ENCODE peak calls at places on chromosome 9, in four cellular contexts. One of them, this sample, is unnamed. For H3K36me3, the result is how much of the 10 kb centered on the place peaks cover.

GRCh38 chr9:77433675-77434445 is 214.3 kb downstream of the GNA14 start:
- DNase-seq in heart left ventricle: peak
- DNase-seq in tibial nerve: peak
- DNase-seq in uterus: peak
- DNase-seq in this sample: peak

GRCh38 chr9:19493174-19493811 is 84.5 kb downstream of the ACER2 start:
- DNase-seq in heart left ventricle: peak
- DNase-seq in tibial nerve: no peak
- DNase-seq in uterus: peak
- DNase-seq in this sample: peak

GRCh38 chr9:123149067-123149466 is 115.6 kb downstream of the GPR21 start:
- DNase-seq in heart left ventricle: no peak
- DNase-seq in tibial nerve: no peak
- DNase-seq in uterus: no peak
- DNase-seq in this sample: no peak

GRCh38 chr9:114958021-114958846 is 27.8 kb upstream of the TNFSF8 start:
- DNase-seq in heart left ventricle: no peak
- DNase-seq in tibial nerve: no peak
- DNase-seq in uterus: no peak
- DNase-seq in this sample: peak

GRCh38 chr9:24498632-24499031 is 47.1 kb downstream of the IZUMO3 start:
- DNase-seq in heart left ventricle: no peak
- DNase-seq in tibial nerve: no peak
- DNase-seq in uterus: no peak
- DNase-seq in this sample: no peak

GRCh38 chr9:3285365-3286161 is 240.2 kb downstream of the RFX3 start:
- DNase-seq in heart left ventricle: no peak
- DNase-seq in tibial nerve: no peak
- DNase-seq in uterus: no peak
- DNase-seq in this sample: no peak

GRCh38 chr9:83582026-83582425 is 40.9 kb upstream of the IDNK start:
- DNase-seq in heart left ventricle: no peak
- DNase-seq in tibial nerve: no peak
- DNase-seq in uterus: no peak
- DNase-seq in this sample: no peak

GRCh38 chr9:36878161-36878560 is 155.9 kb downstream of the PAX5 start:
- DNase-seq in heart left ventricle: no peak
- DNase-seq in tibial nerve: no peak
- DNase-seq in uterus: no peak
- DNase-seq in this sample: no peak

GRCh38 chr9:135105211-135105745 is 17.8 kb downstream of the OLFM1 start:
- DNase-seq in heart left ventricle: no peak
- DNase-seq in tibial nerve: no peak
- DNase-seq in uterus: no peak
- DNase-seq in this sample: no peak

GRCh38 chr9:127786773-127787123 is 914 bp downstream of the CDK9 start:
- DNase-seq in heart left ventricle: no peak
- DNase-seq in tibial nerve: no peak
- DNase-seq in uterus: no peak
- DNase-seq in this sample: no peak

GRCh38 chr9:113928269-113928668 is 52.2 kb downstream of the ZNF618 start:
- DNase-seq in heart left ventricle: no peak
- DNase-seq in tibial nerve: no peak
- DNase-seq in uterus: no peak
- DNase-seq in this sample: no peak

GRCh38 chr9:116870566-116870965 is 183.5 kb downstream of the TRIM32 start:
- DNase-seq in heart left ventricle: no peak
- DNase-seq in tibial nerve: no peak
- DNase-seq in uterus: no peak
- DNase-seq in this sample: no peak

GRCh38 chr9:108272350-108272899 is 583.4 kb downstream of the ACTL7B start:
- DNase-seq in heart left ventricle: peak
- DNase-seq in tibial nerve: peak
- DNase-seq in uterus: peak
- DNase-seq in this sample: peak

GRCh38 chr9:3751125-3751758 is 225.4 kb upstream of the RFX3 start:
- DNase-seq in heart left ventricle: no peak
- DNase-seq in tibial nerve: no peak
- DNase-seq in uterus: no peak
- DNase-seq in this sample: no peak

GRCh38 chr9:2159521-2160417 is 144.6 kb downstream of the SMARCA2 start:
- DNase-seq in heart left ventricle: no peak
- DNase-seq in tibial nerve: no peak
- DNase-seq in uterus: no peak
- DNase-seq in this sample: no peak

GRCh38 chr9:113808391-113809191 is 67.5 kb upstream of the ZNF618 start:
- DNase-seq in heart left ventricle: no peak
- DNase-seq in tibial nerve: no peak
- DNase-seq in uterus: peak
- DNase-seq in this sample: no peak

GRCh38 chr9:82682431-82682830 is 380.5 kb downstream of the RASEF start:
- DNase-seq in heart left ventricle: no peak
- DNase-seq in tibial nerve: no peak
- DNase-seq in uterus: no peak
- DNase-seq in this sample: no peak

GRCh38 chr9:110911659-110912473 is 126.4 kb downstream of the LPAR1 start:
- DNase-seq in heart left ventricle: no peak
- DNase-seq in tibial nerve: no peak
- DNase-seq in uterus: peak
- DNase-seq in this sample: no peak

GRCh38 chr9:134962998-134963364 is 45.3 kb upstream of the FCN1 start:
- DNase-seq in heart left ventricle: no peak
- DNase-seq in tibial nerve: no peak
- DNase-seq in uterus: no peak
- DNase-seq in this sample: no peak

GRCh38 chr9:38066907-38067610 is 2.0 kb downstream of the SHB start:
- DNase-seq in heart left ventricle: peak
- DNase-seq in tibial nerve: no peak
- DNase-seq in uterus: peak
- DNase-seq in this sample: peak

GRCh38 chr9:87556821-87557220 is 59.2 kb downstream of the DAPK1 start:
- DNase-seq in heart left ventricle: no peak
- DNase-seq in tibial nerve: no peak
- DNase-seq in uterus: peak
- DNase-seq in this sample: no peak

GRCh38 chr9:98552306-98552705 is 156.4 kb downstream of the GABBR2 start:
- DNase-seq in heart left ventricle: no peak
- DNase-seq in tibial nerve: no peak
- DNase-seq in uterus: no peak
- DNase-seq in this sample: no peak
- TF ChIP-seq CTCF in heart left ventricle: no peak
- TF ChIP-seq CTCF in tibial nerve: no peak
- TF ChIP-seq CTCF in uterus: no peak
- TF ChIP-seq CTCF in this sample: no peak

DNA sequence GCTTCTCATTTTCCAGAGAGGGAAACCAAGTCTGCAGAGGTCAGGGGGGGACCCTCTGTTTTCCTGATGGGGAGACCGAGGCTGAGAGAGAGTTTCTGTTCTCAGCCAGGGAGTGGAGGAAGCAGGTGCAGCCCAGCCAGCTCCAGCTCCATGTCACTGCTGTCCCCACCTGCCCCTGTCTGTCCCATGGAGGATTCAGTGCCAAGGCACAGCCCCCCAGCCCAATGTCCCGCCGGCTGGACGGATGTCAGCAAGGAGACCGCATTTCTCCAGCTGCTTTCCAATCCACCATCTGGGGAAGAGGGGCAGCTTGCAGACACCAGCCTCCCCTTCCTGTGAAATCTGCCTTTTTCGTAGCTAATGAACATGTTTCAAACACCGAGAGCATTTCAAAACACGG is 74.6 kb downstream of the NEK6 start:
- DNase-seq in heart left ventricle: no peak
- DNase-seq in tibial nerve: no peak
- DNase-seq in uterus: no peak
- DNase-seq in this sample: no peak
- H3K36me3 ChIP-seq in heart left ventricle: under half
- H3K36me3 ChIP-seq in tibial nerve: under half
- H3K36me3 ChIP-seq in uterus: under half
- H3K36me3 ChIP-seq in this sample: under half

GRCh38 chr9:136991993-136992818 is at the start of gene PAXX:
- DNase-seq in heart left ventricle: peak
- DNase-seq in tibial nerve: peak
- DNase-seq in uterus: peak
- DNase-seq in this sample: peak

GRCh38 chr9:136990233-136990911 is 1.9 kb upstream of the PAXX start:
- DNase-seq in heart left ventricle: no peak
- DNase-seq in tibial nerve: no peak
- DNase-seq in uterus: no peak
- DNase-seq in this sample: no peak

GRCh38 chr9:136985853-136986252 is 3.1 kb downstream of the LCNL1 start:
- DNase-seq in heart left ventricle: no peak
- DNase-seq in tibial nerve: no peak
- DNase-seq in uterus: no peak
- DNase-seq in this sample: no peak

GRCh38 chr9:136985027-136985602 is 2.3 kb downstream of the LCNL1 start:
- DNase-seq in heart left ventricle: no peak
- DNase-seq in tibial nerve: no peak
- DNase-seq in uterus: no peak
- DNase-seq in this sample: no peak

GRCh38 chr9:136988872-136989271 is 3.4 kb upstream of the PAXX start:
- DNase-seq in heart left ventricle: no peak
- DNase-seq in tibial nerve: no peak
- DNase-seq in uterus: no peak
- DNase-seq in this sample: no peak
- H3K27ac ChIP-seq in heart left ventricle: no peak
- H3K27ac ChIP-seq in tibial nerve: no peak
- H3K27ac ChIP-seq in uterus: no peak
- H3K27ac ChIP-seq in this sample: no peak

DNA sequence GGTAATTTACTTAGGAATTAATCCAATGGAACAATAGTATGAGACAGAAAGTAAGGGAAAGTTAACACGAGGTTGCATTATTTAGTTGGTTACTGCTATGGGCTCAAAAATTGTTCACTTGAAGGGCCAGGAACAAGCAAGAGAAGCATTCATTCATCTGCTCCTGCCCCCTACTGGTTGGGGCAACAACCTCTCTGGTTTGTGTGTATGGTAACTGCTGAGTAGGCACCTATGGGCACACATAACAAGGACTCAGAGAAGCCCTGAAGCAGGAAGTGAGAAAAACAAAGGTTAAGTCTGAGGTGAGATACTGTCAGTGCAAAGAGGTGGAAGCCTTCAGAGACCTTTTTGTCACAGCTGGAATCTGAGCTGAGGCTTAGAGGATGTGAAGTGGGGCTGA is 34.4 kb upstream of the RANBP6 start:
- DNase-seq in heart left ventricle: no peak
- DNase-seq in tibial nerve: no peak
- DNase-seq in uterus: no peak
- DNase-seq in this sample: no peak
- TF ChIP-seq CTCF in heart left ventricle: no peak
- TF ChIP-seq CTCF in tibial nerve: no peak
- TF ChIP-seq CTCF in uterus: no peak
- TF ChIP-seq CTCF in this sample: no peak

GRCh38 chr9:136211006-136211405 is 6.1 kb upstream of the LHX3 start:
- DNase-seq in heart left ventricle: no peak
- DNase-seq in tibial nerve: no peak
- DNase-seq in uterus: no peak
- DNase-seq in this sample: no peak
- H3K36me3 ChIP-seq in heart left ventricle: half or more
- H3K36me3 ChIP-seq in tibial nerve: under half
- H3K36me3 ChIP-seq in uterus: under half
- H3K36me3 ChIP-seq in this sample: under half

GRCh38 chr9:95100071-95100627 is 217.4 kb downstream of the FANCC start:
- DNase-seq in heart left ventricle: no peak
- DNase-seq in tibial nerve: no peak
- DNase-seq in uterus: no peak
- DNase-seq in this sample: no peak
- H3K27ac ChIP-seq in heart left ventricle: no peak
- H3K27ac ChIP-seq in tibial nerve: peak
- H3K27ac ChIP-seq in uterus: no peak
- H3K27ac ChIP-seq in this sample: peak

GRCh38 chr9:130321082-130321481 is 55.5 kb downstream of the HMCN2 start:
- DNase-seq in heart left ventricle: no peak
- DNase-seq in tibial nerve: no peak
- DNase-seq in uterus: no peak
- DNase-seq in this sample: no peak

GRCh38 chr9:130319944-130320696 is 54.6 kb downstream of the HMCN2 start:
- DNase-seq in heart left ventricle: no peak
- DNase-seq in tibial nerve: no peak
- DNase-seq in uterus: no peak
- DNase-seq in this sample: no peak

GRCh38 chr9:130319300-130319699 is 53.7 kb downstream of the HMCN2 start:
- DNase-seq in heart left ventricle: no peak
- DNase-seq in tibial nerve: no peak
- DNase-seq in uterus: no peak
- DNase-seq in this sample: no peak

GRCh38 chr9:130321539-130321938 is 56.0 kb downstream of the HMCN2 start:
- DNase-seq in heart left ventricle: no peak
- DNase-seq in tibial nerve: no peak
- DNase-seq in uterus: no peak
- DNase-seq in this sample: no peak

DNA sequence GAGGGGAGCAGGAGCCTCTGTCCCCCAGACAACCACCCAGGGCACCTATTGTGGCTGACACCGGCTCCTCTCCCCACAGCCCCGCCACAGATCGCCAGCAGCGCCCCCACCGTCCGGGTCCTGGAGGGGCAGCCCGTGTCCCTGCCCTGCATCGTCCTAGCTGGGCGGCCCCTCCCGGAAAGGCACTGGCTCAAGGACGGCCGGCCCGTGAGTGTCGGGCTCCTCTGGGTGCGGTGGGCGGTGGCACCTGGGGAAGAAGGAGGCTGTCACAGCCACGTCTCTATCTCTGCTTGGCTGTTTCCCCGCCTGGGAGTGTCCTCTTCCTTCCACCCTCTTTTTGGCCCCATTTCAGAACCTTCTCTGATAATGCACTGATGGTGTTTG is 55.1 kb downstream of the HMCN2 start:
- DNase-seq in heart left ventricle: no peak
- DNase-seq in tibial nerve: no peak
- DNase-seq in uterus: no peak
- DNase-seq in this sample: no peak
- TF ChIP-seq CTCF in heart left ventricle: no peak
- TF ChIP-seq CTCF in tibial nerve: no peak
- TF ChIP-seq CTCF in uterus: no peak
- TF ChIP-seq CTCF in this sample: no peak

DNA sequence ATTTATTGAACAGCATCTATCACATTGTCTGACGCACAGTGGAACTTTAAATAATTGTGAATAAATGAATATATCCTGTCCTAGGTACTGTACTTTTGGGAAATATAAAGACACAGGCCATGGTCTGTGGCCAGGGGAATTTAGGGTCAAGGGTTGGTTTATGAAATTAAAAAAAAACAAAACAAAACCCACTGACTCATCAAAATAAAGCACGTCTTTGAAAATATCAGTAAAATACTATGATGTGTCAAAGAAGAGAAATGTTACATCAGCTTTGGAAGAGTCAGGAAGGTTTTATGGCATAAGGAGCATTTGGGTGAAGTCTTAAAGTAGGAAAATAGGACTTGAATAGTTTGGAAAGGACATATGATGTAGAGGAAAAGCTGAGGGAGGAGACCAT is 70.5 kb downstream of the ZNF462 start:
- DNase-seq in heart left ventricle: no peak
- DNase-seq in tibial nerve: no peak
- DNase-seq in uterus: no peak
- DNase-seq in this sample: no peak
- H3K36me3 ChIP-seq in heart left ventricle: half or more
- H3K36me3 ChIP-seq in tibial nerve: under half
- H3K36me3 ChIP-seq in uterus: under half
- H3K36me3 ChIP-seq in this sample: under half

This sample was measured in lung.